ENCODE peak calls at places on chromosome 19, in nine cellular contexts. Y, K, N, W, O, P, Q, U and X are unnamed samples. For H3K4me1, the result is how much of the 10 kb centered on the place peaks cover.

GRCh38 chr19:8334458-8335342 is 8.4 kb downstream of the KANK3 start:
- DNase-seq in O (peak), Y (peak), N (peak), P (no peak), Q (no peak), K (no peak), U (peak), W (peak), X (peak)

GRCh38 chr19:15417699-15418098 is 1.1 kb downstream of the AKAP8L start:
- DNase-seq in U (no peak), W (no peak), O (no peak), N (peak), Q (peak), Y (no peak), K (no peak), P (peak), X (no peak)

GRCh38 chr19:19543101-19543500 is 5.0 kb downstream of the CILP2 start:
- DNase-seq in Q (no peak), Y (no peak), O (no peak), W (no peak), N (no peak), K (no peak), P (no peak), U (no peak), X (no peak)

GRCh38 chr19:40598121-40598917 is 2.9 kb upstream of the LTBP4 start:
- DNase-seq in Q (peak), P (peak), U (peak), N (peak), O (peak), W (peak), K (peak), Y (peak), X (peak)

GRCh38 chr19:19447536-19448237 is 42.2 kb downstream of the GATAD2A start:
- DNase-seq in W (no peak), O (no peak), N (no peak), Q (no peak), Y (no peak), P (no peak), K (no peak), U (no peak), X (no peak)

GRCh38 chr19:55440411-55441105 is 2.5 kb downstream of the SHISA7 start:
- DNase-seq in O (no peak), N (peak), P (no peak), W (no peak), U (peak), Y (no peak), K (no peak), Q (no peak), X (no peak)

GRCh38 chr19:42421591-42422031 is 5.6 kb downstream of the LIPE start:
- DNase-seq in Q (no peak), N (no peak), Y (no peak), K (no peak), W (no peak), O (no peak), P (no peak), U (no peak), X (peak)

GRCh38 chr19:15641901-15642491 is 1.3 kb downstream of the CYP4F3 start:
- DNase-seq in Q (no peak), O (no peak), U (no peak), P (no peak), Y (no peak), N (no peak), W (no peak), K (no peak), X (no peak)

GRCh38 chr19:52691215-52691610 is 43.6 kb downstream of the ZNF611 start:
- DNase-seq in Y (peak), O (no peak), P (no peak), K (no peak), Q (no peak), N (peak), U (peak), W (no peak), X (no peak)

GRCh38 chr19:18603255-18603957 is 3.2 kb downstream of the CRLF1 start:
- DNase-seq in N (peak), Y (no peak), K (no peak), P (no peak), Q (no peak), W (no peak), U (peak), O (no peak), X (no peak)

GRCh38 chr19:58021541-58022282 is 12.1 kb upstream of the ZSCAN1 start:
- DNase-seq in Y (no peak), N (peak), U (peak), P (no peak), K (no peak), O (peak), Q (peak), W (peak), X (no peak)

GRCh38 chr19:30074741-30075460 is 132.9 kb downstream of the URI1 start:
- DNase-seq in U (no peak), Y (no peak), K (no peak), W (no peak), O (no peak), P (no peak), Q (peak), N (no peak), X (peak)

GRCh38 chr19:29245221-29245620 is 32.3 kb upstream of the UQCRFS1 start:
- DNase-seq in N (no peak), P (no peak), U (no peak), O (no peak), W (no peak), Y (no peak), K (no peak), Q (no peak), X (no peak)

GRCh38 chr19:55626350-55626749 is 2.0 kb upstream of the ZNF784 start:
- DNase-seq in Q (no peak), O (no peak), N (no peak), K (no peak), P (no peak), W (no peak), U (no peak), Y (no peak), X (no peak)

GRCh38 chr19:43525836-43526771 is 897 bp downstream of the ETHE1 start:
- DNase-seq in U (peak), Y (peak), Q (peak), P (no peak), N (peak), W (peak), K (no peak), O (peak), X (peak)

GRCh38 chr19:49894879-49895565 is 1.7 kb downstream of the IL4I1 start:
- DNase-seq in P (no peak), U (no peak), Q (no peak), O (no peak), W (no peak), N (no peak), Y (no peak), K (no peak), X (no peak)

GRCh38 chr19:13099073-13099999 is 3.3 kb downstream of the LYL1 start:
- DNase-seq in N (peak), O (peak), K (no peak), Y (peak), W (no peak), Q (peak), P (peak), U (peak), X (peak)

GRCh38 chr19:5914358-5914774 is 312 bp downstream of the CAPS start:
- DNase-seq in Y (no peak), Q (no peak), N (no peak), U (no peak), K (no peak), W (no peak), P (no peak), O (no peak), X (no peak)

GRCh38 chr19:13091400-13092161 is 11.1 kb downstream of the LYL1 start:
- DNase-seq in O (peak), P (no peak), W (no peak), N (peak), Q (peak), Y (peak), K (no peak), U (peak), X (no peak)

GRCh38 chr19:8612807-8613171 is 2.3 kb upstream of the ADAMTS10 start:
- DNase-seq in Y (no peak), U (no peak), P (no peak), K (no peak), W (no peak), O (no peak), N (no peak), Q (no peak), X (no peak)

GRCh38 chr19:10936661-10937084 is 8.1 kb downstream of the TIMM29 start:
- DNase-seq in N (peak), K (no peak), P (peak), U (peak), O (peak), Y (no peak), Q (no peak), W (peak), X (no peak)

GRCh38 chr19:17522988-17523872 is 11.8 kb downstream of the PGLS start:
- DNase-seq in O (no peak), N (no peak), W (no peak), Y (peak), U (no peak), P (peak), Q (no peak), K (no peak), X (peak)

GRCh38 chr19:56547535-56547934 is 8.8 kb downstream of the ZFP28 start:
- DNase-seq in K (no peak), P (no peak), O (no peak), Y (no peak), N (peak), W (no peak), Q (no peak), U (peak), X (no peak)

GRCh38 chr19:29397748-29398147 is 128.0 kb upstream of the VSTM2B start:
- DNase-seq in P (no peak), U (no peak), N (no peak), Q (no peak), Y (no peak), W (no peak), O (no peak), K (no peak), X (no peak)

GRCh38 chr19:40798223-40798996 is 581 bp upstream of the EGLN2 start:
- DNase-seq in N (peak), O (peak), W (peak), U (peak), Q (peak), K (peak), Y (peak), P (peak), X (peak)

GRCh38 chr19:19021115-19021514 is 12.2 kb downstream of the SUGP2 start:
- DNase-seq in O (peak), U (no peak), N (no peak), K (no peak), W (no peak), Q (no peak), P (no peak), Y (no peak), X (no peak)

GRCh38 chr19:14632286-14632685 is 42.4 kb downstream of the ADGRE3 start:
- DNase-seq in U (no peak), P (peak), Y (no peak), O (no peak), N (peak), K (no peak), Q (no peak), W (no peak), X (no peak)

GRCh38 chr19:11495481-11495880 is 10.2 kb downstream of the ZNF653 start:
- DNase-seq in Q (no peak), O (no peak), K (no peak), P (no peak), U (no peak), N (no peak), Y (no peak), W (no peak), X (no peak)

GRCh38 chr19:17245535-17245984 is at the start of gene NR2F6:
- DNase-seq in Q (no peak), O (no peak), P (no peak), K (no peak), W (no peak), N (no peak), U (no peak), Y (no peak), X (no peak)

GRCh38 chr19:8252922-8253589 is 43.9 kb downstream of the CERS4 start:
- DNase-seq in N (peak), K (peak), O (peak), Q (peak), U (peak), P (peak), Y (peak), W (peak), X (peak)

GRCh38 chr19:39602224-39602623 is at the start of gene LGALS13:
- DNase-seq in Y (no peak), W (no peak), P (no peak), O (no peak), K (no peak), Q (no peak), U (no peak), N (no peak), X (no peak)

GRCh38 chr19:5913739-5914357 is at the start of gene CAPS:
- DNase-seq in Y (peak), O (no peak), K (no peak), P (no peak), Q (no peak), U (no peak), W (no peak), N (no peak), X (peak)

GRCh38 chr19:8654591-8655339 is 24.3 kb downstream of the NFILZ start:
- DNase-seq in W (peak), K (no peak), O (peak), U (peak), Q (peak), Y (peak), N (peak), P (peak), X (peak)

GRCh38 chr19:48421548-48421947 is 24.2 kb upstream of the GRWD1 start:
- DNase-seq in N (no peak), Y (no peak), O (no peak), U (no peak), P (no peak), W (no peak), Q (no peak), K (no peak), X (no peak)

GRCh38 chr19:9565900-9566705 is 18.2 kb downstream of the ZNF121 start:
- DNase-seq in N (peak), O (no peak), Y (no peak), U (no peak), Q (no peak), W (no peak), P (no peak), K (no peak), X (no peak)

GRCh38 chr19:42114412-42114811 is 17.8 kb downstream of the POU2F2 start:
- DNase-seq in P (peak), N (no peak), K (no peak), W (no peak), Q (no peak), Y (no peak), U (no peak), O (no peak), X (no peak)

GRCh38 chr19:41427647-41428480 is 690 bp upstream of the B3GNT8 start:
- DNase-seq in P (no peak), Q (peak), W (peak), U (peak), N (peak), K (no peak), O (peak), Y (peak), X (peak)

GRCh38 chr19:4375164-4375619 is 25.2 kb downstream of the SH3GL1 start:
- DNase-seq in P (no peak), W (peak), K (peak), N (peak), Y (no peak), Q (no peak), U (no peak), O (peak), X (peak)

DNA sequence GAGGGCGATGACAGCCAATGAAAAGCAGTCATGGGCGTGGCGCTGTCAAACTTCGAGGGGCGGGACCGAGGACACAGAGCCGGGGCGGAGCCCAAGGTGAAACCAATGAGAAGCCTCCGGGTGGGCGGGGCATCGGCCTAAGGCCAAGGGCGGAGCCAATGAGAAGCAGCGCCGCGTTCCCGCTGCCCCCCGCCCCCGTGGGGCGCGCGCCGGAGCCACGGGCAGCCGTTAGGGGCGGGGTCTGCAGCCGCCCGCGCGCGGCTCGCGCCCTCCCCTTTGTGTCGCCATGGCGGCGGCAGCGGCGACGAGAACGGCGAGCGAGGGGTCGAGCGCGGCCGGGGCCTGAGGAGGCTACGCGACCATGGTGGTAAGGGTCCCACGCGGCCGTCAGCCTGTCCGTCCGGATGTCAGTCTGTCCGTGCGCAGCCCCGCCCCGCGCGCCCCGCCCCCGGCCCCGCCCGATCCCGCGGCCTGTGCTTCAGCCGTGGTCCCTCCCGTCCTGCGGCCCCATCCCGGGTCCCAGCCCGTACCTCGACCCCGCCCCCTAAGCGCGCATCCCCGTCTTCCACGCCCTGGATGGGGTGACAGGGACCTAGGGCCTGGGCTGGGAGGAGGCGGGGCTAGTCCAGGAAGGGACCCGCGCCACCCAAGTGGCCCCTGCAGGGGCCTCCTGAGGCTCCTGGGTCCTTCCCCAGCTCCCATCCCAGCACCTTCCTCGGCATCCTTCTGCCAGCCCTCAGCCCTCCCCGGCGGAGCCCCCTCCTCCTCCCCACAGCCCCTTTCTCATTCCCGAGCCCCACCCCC is at the start of gene ARHGAP33:
- DNase-seq in N (peak), W (peak), Q (peak), O (peak), K (peak), Y (peak), P (peak), U (peak), X (peak)
- H3K27ac ChIP-seq in N (no peak), W (no peak), Q (no peak), O (no peak), K (peak), Y (peak), P (peak), U (no peak), X (peak)

DNA sequence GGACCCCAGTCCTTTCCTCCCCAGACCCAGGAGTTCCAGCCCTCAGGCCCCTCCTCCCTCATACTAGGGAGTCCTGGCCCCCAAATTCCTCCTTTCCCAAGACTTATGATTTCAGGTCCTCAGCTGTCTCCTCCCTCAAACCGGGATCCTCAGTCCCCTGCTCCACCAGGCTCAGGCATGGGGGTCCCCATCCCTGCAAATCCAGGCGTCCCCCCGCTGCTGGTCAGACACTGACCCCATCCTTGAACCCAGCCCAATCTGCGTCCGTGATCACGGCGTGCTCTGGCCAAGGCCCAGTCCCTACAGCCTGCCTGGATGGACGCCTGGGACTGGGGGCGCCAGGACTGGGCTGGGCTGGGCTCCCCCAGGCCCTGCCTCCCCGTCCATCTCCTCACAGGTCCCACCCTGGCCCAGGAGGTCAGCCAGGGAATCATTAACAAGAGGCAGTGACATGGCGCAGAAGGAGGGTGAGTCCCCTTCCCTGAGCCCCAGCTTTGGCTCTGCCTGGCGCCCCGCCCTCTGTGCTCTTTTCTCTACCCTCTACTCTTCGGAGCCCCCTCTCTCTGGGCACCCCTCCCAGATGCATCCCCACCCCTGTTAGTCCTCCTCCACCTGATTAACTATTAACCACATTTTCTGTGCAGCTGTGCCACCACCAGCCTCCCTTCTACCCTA is 672 bp downstream of the HPN start:
- DNase-seq in O (peak), Y (no peak), U (no peak), W (no peak), N (no peak), P (no peak), Q (no peak), K (no peak), X (no peak)
- H3K4me1 ChIP-seq in O (under half), Y (half or more), U (under half), W (under half), N (under half), P (under half), Q (under half), K (under half), X (under half)

GRCh38 chr19:2952953-2953481 is 8.2 kb upstream of the ZNF77 start:
- DNase-seq in N (no peak), Q (no peak), W (no peak), K (no peak), Y (no peak), P (peak), U (no peak), O (peak), X (no peak)
- H3K4me3 ChIP-seq in N (no peak), Q (no peak), W (no peak), K (no peak), Y (no peak), P (peak), U (no peak), O (no peak), X (no peak)

DNA sequence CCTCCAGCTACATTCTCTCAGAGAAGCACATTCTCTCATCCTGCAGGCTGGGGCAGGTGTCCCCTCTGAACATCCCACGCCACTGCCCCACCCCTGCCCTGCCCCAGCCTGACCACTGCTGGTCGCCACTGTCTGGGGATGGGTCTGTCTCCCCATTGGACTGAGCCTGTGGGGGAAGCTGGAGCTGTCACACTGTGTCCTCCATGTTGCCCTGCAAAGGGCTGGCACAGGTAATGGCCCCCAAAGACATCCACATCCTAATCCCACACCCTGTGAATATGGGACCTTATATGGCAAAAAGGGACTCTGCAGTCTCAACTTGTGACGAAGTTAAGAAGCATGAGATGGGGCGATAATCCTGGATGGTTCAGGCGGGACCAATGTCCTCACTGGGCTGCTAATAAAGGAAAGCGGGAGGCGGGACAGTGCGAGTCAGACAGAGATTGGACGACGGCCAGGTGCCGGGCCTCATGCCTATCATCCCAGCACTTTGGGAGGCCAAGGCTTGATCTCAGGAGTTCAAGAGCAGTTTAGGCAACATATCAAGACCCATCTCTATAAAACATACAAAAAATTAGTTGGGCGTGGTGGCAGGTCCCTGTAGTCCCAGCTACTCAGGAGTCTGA is 9.1 kb downstream of the AP2S1 start:
- DNase-seq in Q (peak), P (no peak), Y (peak), N (no peak), W (peak), K (peak), U (no peak), O (no peak), X (peak)
- H3K27ac ChIP-seq in Q (peak), P (no peak), Y (peak), N (no peak), W (peak), K (no peak), U (no peak), O (peak), X (peak)